ENCODE peak calls at places on chromosomes 7 and 10, in six cellular contexts. One of them, this sample, is unnamed. For H3K4me1, the result is how much of the 10 kb centered on the place peaks cover.

GRCh38 chr10:45008524-45009161 is 7.9 kb downstream of the ZNF22 start:
- DNase-seq in transverse colon: no peak
- DNase-seq in spleen: no peak
- DNase-seq in HCT116: peak
- DNase-seq in upper lobe of left lung: no peak
- DNase-seq in breast epithelium: no peak
- DNase-seq in this sample: peak

GRCh38 chr7:47580175-47580701 is 1.7 kb downstream of the TNS3 start:
- DNase-seq in transverse colon: peak
- DNase-seq in spleen: no peak
- DNase-seq in HCT116: no peak
- DNase-seq in upper lobe of left lung: no peak
- DNase-seq in breast epithelium: no peak
- DNase-seq in this sample: no peak

GRCh38 chr10:30770229-30770628 is 140.7 kb upstream of the LYZL2 start:
- DNase-seq in transverse colon: no peak
- DNase-seq in spleen: no peak
- DNase-seq in HCT116: no peak
- DNase-seq in upper lobe of left lung: no peak
- DNase-seq in breast epithelium: no peak
- DNase-seq in this sample: no peak

GRCh38 chr7:151709141-151710038 is 167.5 kb downstream of the PRKAG2 start:
- DNase-seq in transverse colon: no peak
- DNase-seq in spleen: no peak
- DNase-seq in HCT116: no peak
- DNase-seq in upper lobe of left lung: no peak
- DNase-seq in breast epithelium: no peak
- DNase-seq in this sample: no peak

GRCh38 chr7:119572541-119572940 is 700.4 kb upstream of the KCND2 start:
- DNase-seq in transverse colon: no peak
- DNase-seq in spleen: peak
- DNase-seq in HCT116: no peak
- DNase-seq in upper lobe of left lung: peak
- DNase-seq in breast epithelium: no peak
- DNase-seq in this sample: no peak

GRCh38 chr7:151389096-151389767 is 20.6 kb downstream of the WDR86 start:
- DNase-seq in transverse colon: no peak
- DNase-seq in spleen: peak
- DNase-seq in HCT116: no peak
- DNase-seq in upper lobe of left lung: no peak
- DNase-seq in breast epithelium: no peak
- DNase-seq in this sample: no peak

GRCh38 chr7:43391518-43391917 is 191.4 kb upstream of the STK17A start:
- DNase-seq in transverse colon: no peak
- DNase-seq in spleen: no peak
- DNase-seq in HCT116: no peak
- DNase-seq in upper lobe of left lung: no peak
- DNase-seq in breast epithelium: no peak
- DNase-seq in this sample: peak

GRCh38 chr7:26549281-26549943 is 257.8 kb downstream of the SNX10 start:
- DNase-seq in transverse colon: no peak
- DNase-seq in spleen: peak
- DNase-seq in HCT116: no peak
- DNase-seq in upper lobe of left lung: peak
- DNase-seq in breast epithelium: no peak
- DNase-seq in this sample: no peak

GRCh38 chr7:18508441-18509427 is 13.2 kb downstream of the HDAC9 start:
- DNase-seq in transverse colon: no peak
- DNase-seq in spleen: no peak
- DNase-seq in HCT116: peak
- DNase-seq in upper lobe of left lung: no peak
- DNase-seq in breast epithelium: no peak
- DNase-seq in this sample: no peak

GRCh38 chr7:106010331-106010730 is 47.3 kb downstream of the CDHR3 start:
- DNase-seq in transverse colon: no peak
- DNase-seq in spleen: no peak
- DNase-seq in HCT116: no peak
- DNase-seq in upper lobe of left lung: no peak
- DNase-seq in breast epithelium: no peak
- DNase-seq in this sample: no peak

GRCh38 chr10:4067552-4068254 is 282.7 kb upstream of the KLF6 start:
- DNase-seq in transverse colon: peak
- DNase-seq in spleen: no peak
- DNase-seq in HCT116: no peak
- DNase-seq in upper lobe of left lung: no peak
- DNase-seq in breast epithelium: no peak
- DNase-seq in this sample: no peak

GRCh38 chr10:97081621-97082235 is 104.0 kb downstream of the SLIT1 start:
- DNase-seq in transverse colon: peak
- DNase-seq in spleen: no peak
- DNase-seq in HCT116: peak
- DNase-seq in upper lobe of left lung: no peak
- DNase-seq in breast epithelium: no peak
- DNase-seq in this sample: no peak

GRCh38 chr10:79322616-79323566 is 24.4 kb upstream of the PPIF start:
- DNase-seq in transverse colon: peak
- DNase-seq in spleen: peak
- DNase-seq in HCT116: no peak
- DNase-seq in upper lobe of left lung: no peak
- DNase-seq in breast epithelium: peak
- DNase-seq in this sample: peak

GRCh38 chr7:105796365-105796764 is 80.0 kb downstream of the ATXN7L1 start:
- DNase-seq in transverse colon: no peak
- DNase-seq in spleen: no peak
- DNase-seq in HCT116: no peak
- DNase-seq in upper lobe of left lung: no peak
- DNase-seq in breast epithelium: no peak
- DNase-seq in this sample: no peak

GRCh38 chr7:76998263-76998666 is 33.9 kb downstream of the SPDYE17 start:
- DNase-seq in transverse colon: no peak
- DNase-seq in spleen: no peak
- DNase-seq in HCT116: no peak
- DNase-seq in upper lobe of left lung: no peak
- DNase-seq in breast epithelium: no peak
- DNase-seq in this sample: peak

GRCh38 chr7:54960517-54960916 is 58.3 kb upstream of the EGFR start:
- DNase-seq in transverse colon: no peak
- DNase-seq in spleen: no peak
- DNase-seq in HCT116: no peak
- DNase-seq in upper lobe of left lung: no peak
- DNase-seq in breast epithelium: no peak
- DNase-seq in this sample: no peak

GRCh38 chr10:21281173-21281572 is 244.3 kb downstream of the SKIDA1 start:
- DNase-seq in transverse colon: no peak
- DNase-seq in spleen: no peak
- DNase-seq in HCT116: no peak
- DNase-seq in upper lobe of left lung: no peak
- DNase-seq in breast epithelium: no peak
- DNase-seq in this sample: no peak

DNA sequence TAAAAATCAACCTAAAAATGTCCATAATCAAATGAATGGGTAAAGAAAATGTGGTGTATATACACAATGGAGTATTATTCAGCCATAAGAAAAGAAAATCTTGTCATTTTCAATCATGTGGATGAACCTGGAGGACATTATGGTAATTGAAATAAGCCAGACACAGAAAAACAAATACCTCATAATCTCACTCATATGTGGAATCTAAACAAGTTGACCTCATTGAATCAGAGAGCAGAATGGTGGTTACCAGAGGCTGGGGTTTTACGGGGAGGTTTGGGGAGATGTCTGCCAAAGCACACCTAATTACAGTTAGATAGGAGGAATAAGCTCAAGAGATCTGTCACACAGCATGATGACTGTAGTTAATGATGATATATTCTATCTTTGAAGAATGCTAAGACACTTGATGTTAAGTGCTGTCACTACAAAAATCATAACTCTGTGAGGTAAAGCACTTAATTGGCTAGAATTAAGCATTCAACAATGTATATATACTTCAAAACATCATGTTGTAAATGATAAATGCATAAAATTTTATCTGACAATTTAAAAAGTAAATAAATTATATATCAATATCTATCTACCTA is 39.1 kb upstream of the TNPO3 start:
- DNase-seq in transverse colon: no peak
- DNase-seq in spleen: no peak
- DNase-seq in HCT116: no peak
- DNase-seq in upper lobe of left lung: no peak
- DNase-seq in breast epithelium: no peak
- DNase-seq in this sample: no peak
- H3K4me1 ChIP-seq in transverse colon: under half
- H3K4me1 ChIP-seq in spleen: under half
- H3K4me1 ChIP-seq in HCT116: under half
- H3K4me1 ChIP-seq in upper lobe of left lung: under half
- H3K4me1 ChIP-seq in breast epithelium: under half
- H3K4me1 ChIP-seq in this sample: under half

GRCh38 chr10:119596537-119597404 is at the start of gene TIAL1:
- DNase-seq in transverse colon: peak
- DNase-seq in spleen: peak
- DNase-seq in HCT116: peak
- DNase-seq in upper lobe of left lung: peak
- DNase-seq in breast epithelium: peak
- DNase-seq in this sample: peak
- TF ChIP-seq POLR2AphosphoS5 in transverse colon: peak
- TF ChIP-seq POLR2AphosphoS5 in spleen: peak
- TF ChIP-seq POLR2AphosphoS5 in HCT116: peak
- TF ChIP-seq POLR2AphosphoS5 in upper lobe of left lung: peak
- TF ChIP-seq POLR2AphosphoS5 in breast epithelium: peak
- TF ChIP-seq POLR2AphosphoS5 in this sample: peak

DNA sequence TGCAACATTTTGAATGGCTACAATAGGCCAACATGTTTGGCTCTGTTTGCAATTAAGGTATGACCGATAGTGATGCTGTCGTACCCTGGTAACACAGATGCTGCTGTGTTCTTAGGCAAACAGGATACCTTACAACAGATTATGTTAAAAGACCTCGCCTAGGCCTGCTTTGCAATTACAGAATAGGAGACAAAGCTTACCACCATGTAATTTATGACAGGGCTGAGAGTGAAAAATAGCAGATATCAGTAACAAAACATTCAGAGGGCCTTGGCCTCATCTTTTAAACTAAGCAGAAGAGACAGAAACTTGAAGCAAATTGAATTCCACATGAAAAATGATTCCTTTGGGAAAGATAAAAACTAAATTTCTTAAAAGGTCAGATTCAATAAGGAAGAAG is 29.4 kb upstream of the ABLIM1 start:
- DNase-seq in transverse colon: no peak
- DNase-seq in spleen: no peak
- DNase-seq in HCT116: no peak
- DNase-seq in upper lobe of left lung: no peak
- DNase-seq in breast epithelium: no peak
- DNase-seq in this sample: no peak
- H3K4me1 ChIP-seq in transverse colon: under half
- H3K4me1 ChIP-seq in spleen: under half
- H3K4me1 ChIP-seq in HCT116: under half
- H3K4me1 ChIP-seq in upper lobe of left lung: under half
- H3K4me1 ChIP-seq in breast epithelium: under half
- H3K4me1 ChIP-seq in this sample: under half

DNA sequence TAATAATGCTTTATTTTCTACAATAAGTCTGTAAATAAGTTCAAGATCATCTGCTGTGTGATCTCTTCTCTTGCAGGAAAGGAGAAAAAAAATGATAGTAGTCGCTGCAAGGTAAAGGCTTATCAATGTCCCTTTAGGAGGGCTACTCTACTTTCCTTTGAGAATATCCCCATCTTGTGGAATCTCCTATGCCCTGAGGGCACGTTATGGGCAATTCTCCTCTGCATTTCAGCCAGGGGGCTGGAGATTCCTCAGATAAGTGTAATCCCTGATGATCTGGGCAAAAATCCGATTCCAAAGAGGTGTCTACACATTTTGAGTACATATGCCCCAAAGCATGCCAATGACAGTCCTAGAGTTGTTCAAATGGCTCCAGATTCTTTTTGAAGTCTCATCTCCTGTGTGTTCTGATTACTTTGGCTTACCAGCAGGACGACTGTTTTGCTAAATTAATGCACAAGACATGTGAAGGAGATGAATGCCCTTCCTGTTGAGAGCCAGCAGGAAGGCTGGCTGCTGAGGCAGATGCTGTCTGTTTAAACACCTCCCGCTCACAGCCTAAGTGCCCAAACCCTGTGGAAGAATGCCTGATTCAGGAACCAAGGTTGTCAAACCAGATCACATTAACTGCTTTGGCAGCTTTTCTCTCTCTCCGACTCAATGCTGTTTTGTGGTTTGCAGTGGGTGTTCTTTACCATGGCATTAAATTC is 171.2 kb upstream of the COL1A2 start:
- DNase-seq in transverse colon: no peak
- DNase-seq in spleen: no peak
- DNase-seq in HCT116: peak
- DNase-seq in upper lobe of left lung: no peak
- DNase-seq in breast epithelium: no peak
- DNase-seq in this sample: no peak
- TF ChIP-seq POLR2AphosphoS5 in transverse colon: no peak
- TF ChIP-seq POLR2AphosphoS5 in spleen: no peak
- TF ChIP-seq POLR2AphosphoS5 in HCT116: no peak
- TF ChIP-seq POLR2AphosphoS5 in upper lobe of left lung: no peak
- TF ChIP-seq POLR2AphosphoS5 in breast epithelium: no peak
- TF ChIP-seq POLR2AphosphoS5 in this sample: no peak

DNA sequence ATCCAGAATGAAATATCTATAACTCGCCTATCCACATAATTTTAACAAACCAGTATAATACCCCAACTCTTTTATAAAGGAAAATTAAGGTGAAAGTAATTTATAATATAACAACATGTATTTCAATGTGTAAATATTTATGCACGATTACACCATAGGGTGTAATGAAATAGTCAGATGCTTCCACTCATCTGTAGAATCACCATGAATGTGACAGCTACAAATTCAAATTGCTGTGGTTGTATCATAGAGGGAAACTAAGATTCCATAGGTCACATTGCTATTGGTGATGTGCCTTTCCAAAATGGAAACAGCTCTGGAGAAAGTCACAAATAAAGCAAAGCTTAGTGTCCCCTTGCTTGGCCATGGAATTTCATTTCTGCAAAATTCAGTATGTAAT is 95.7 kb downstream of the CPED1 start:
- DNase-seq in transverse colon: no peak
- DNase-seq in spleen: no peak
- DNase-seq in HCT116: no peak
- DNase-seq in upper lobe of left lung: no peak
- DNase-seq in breast epithelium: no peak
- DNase-seq in this sample: no peak
- H3K4me1 ChIP-seq in transverse colon: under half
- H3K4me1 ChIP-seq in spleen: under half
- H3K4me1 ChIP-seq in HCT116: under half
- H3K4me1 ChIP-seq in upper lobe of left lung: under half
- H3K4me1 ChIP-seq in breast epithelium: under half
- H3K4me1 ChIP-seq in this sample: under half

GRCh38 chr10:34781709-34782108 is 33.4 kb downstream of the PARD3 start:
- DNase-seq in transverse colon: no peak
- DNase-seq in spleen: no peak
- DNase-seq in HCT116: no peak
- DNase-seq in upper lobe of left lung: no peak
- DNase-seq in breast epithelium: no peak
- DNase-seq in this sample: no peak
- TF ChIP-seq POLR2AphosphoS5 in transverse colon: no peak
- TF ChIP-seq POLR2AphosphoS5 in spleen: no peak
- TF ChIP-seq POLR2AphosphoS5 in HCT116: no peak
- TF ChIP-seq POLR2AphosphoS5 in upper lobe of left lung: no peak
- TF ChIP-seq POLR2AphosphoS5 in breast epithelium: no peak
- TF ChIP-seq POLR2AphosphoS5 in this sample: peak

GRCh38 chr7:158818325-158819213 is 10.7 kb downstream of the ESYT2 start:
- DNase-seq in transverse colon: peak
- DNase-seq in spleen: peak
- DNase-seq in HCT116: peak
- DNase-seq in upper lobe of left lung: peak
- DNase-seq in breast epithelium: peak
- DNase-seq in this sample: peak
- H3K4me1 ChIP-seq in transverse colon: half or more
- H3K4me1 ChIP-seq in spleen: under half
- H3K4me1 ChIP-seq in HCT116: half or more
- H3K4me1 ChIP-seq in upper lobe of left lung: half or more
- H3K4me1 ChIP-seq in breast epithelium: under half
- H3K4me1 ChIP-seq in this sample: half or more

GRCh38 chr7:16587785-16588184 is 57.8 kb downstream of the ANKMY2 start:
- DNase-seq in transverse colon: no peak
- DNase-seq in spleen: no peak
- DNase-seq in HCT116: no peak
- DNase-seq in upper lobe of left lung: no peak
- DNase-seq in breast epithelium: no peak
- DNase-seq in this sample: no peak
- TF ChIP-seq POLR2AphosphoS5 in transverse colon: no peak
- TF ChIP-seq POLR2AphosphoS5 in spleen: no peak
- TF ChIP-seq POLR2AphosphoS5 in HCT116: no peak
- TF ChIP-seq POLR2AphosphoS5 in upper lobe of left lung: no peak
- TF ChIP-seq POLR2AphosphoS5 in breast epithelium: no peak
- TF ChIP-seq POLR2AphosphoS5 in this sample: no peak

This sample was measured in esophagus muscularis mucosa.